ENCODE peak calls at places on chromosomes 6 and 20, in seven cellular contexts. C, G, O, X, Y, N and Q are unnamed samples.

GRCh38 chr6:33197431-33198048 is 2.9 kb downstream of the RXRB start:
- DNase-seq in C (peak; percentile 36), G (no peak), O (peak; percentile 56), X (no peak), Y (peak; percentile 67), N (no peak), Q (peak; percentile 35)

GRCh38 chr6:30821862-30822784 is 62.2 kb upstream of the DDR1 start:
- DNase-seq in C (no peak), G (peak; percentile 58), O (no peak), X (no peak), Y (peak; percentile 44), N (no peak), Q (no peak)

GRCh38 chr20:47181056-47181862 is 175.2 kb downstream of the ZMYND8 start:
- DNase-seq in C (peak; percentile 17), G (no peak), O (peak; percentile 83), X (no peak), Y (peak; percentile 92), N (no peak), Q (no peak)

GRCh38 chr6:169589699-169590257 is 112.1 kb downstream of the WDR27 start:
- DNase-seq in C (no peak), G (no peak), O (no peak), X (no peak), Y (no peak), N (no peak), Q (no peak)

GRCh38 chr20:46206025-46206424 is 87.9 kb downstream of the CD40 start:
- DNase-seq in C (no peak), G (peak; percentile 48), O (peak; percentile 28), X (peak; percentile 12), Y (peak; percentile 40), N (no peak), Q (peak; percentile 46)

GRCh38 chr20:40978761-40979160 is 49.9 kb upstream of the TOP1 start:
- DNase-seq in C (no peak), G (no peak), O (no peak), X (no peak), Y (no peak), N (no peak), Q (no peak)

GRCh38 chr20:44020406-44021148 is 105.9 kb downstream of the TOX2 start:
- DNase-seq in C (no peak), G (no peak), O (no peak), X (no peak), Y (no peak), N (no peak), Q (no peak)

GRCh38 chr6:26064619-26065257 is 22.5 kb upstream of the HFE start:
- DNase-seq in C (peak; percentile 10), G (no peak), O (peak; percentile 59), X (no peak), Y (no peak), N (no peak), Q (no peak)

GRCh38 chr6:9131616-9132015 is 696.3 kb upstream of the SLC35B3 start:
- DNase-seq in C (peak; percentile 43), G (no peak), O (peak; percentile 6), X (no peak), Y (no peak), N (no peak), Q (no peak)

GRCh38 chr6:144528605-144529425 is 243.7 kb downstream of the UTRN start:
- DNase-seq in C (no peak), G (no peak), O (peak; percentile 28), X (no peak), Y (no peak), N (no peak), Q (no peak)

GRCh38 chr6:78808356-78808891 is 58.9 kb upstream of the IRAK1BP1 start:
- DNase-seq in C (no peak), G (no peak), O (no peak), X (no peak), Y (no peak), N (no peak), Q (no peak)

GRCh38 chr6:78808933-78809332 is 58.4 kb upstream of the IRAK1BP1 start:
- DNase-seq in C (no peak), G (no peak), O (no peak), X (no peak), Y (no peak), N (no peak), Q (no peak)

GRCh38 chr6:78810698-78811097 is 56.7 kb upstream of the IRAK1BP1 start:
- DNase-seq in C (peak; percentile 95), G (no peak), O (peak; percentile 31), X (no peak), Y (no peak), N (no peak), Q (no peak)

GRCh38 chr6:78810146-78810545 is 57.2 kb upstream of the IRAK1BP1 start:
- DNase-seq in C (peak; percentile 58), G (no peak), O (peak; percentile 50), X (no peak), Y (peak; percentile 8), N (no peak), Q (no peak)
- TF ChIP-seq CTCF in C (peak; percentile 56), G (no peak), O (peak; percentile 77), X (peak; percentile 43), Y (peak; percentile 32), N (no peak), Q (no peak)

GRCh38 chr6:31969712-31970603 is 2.0 kb downstream of the DXO start:
- DNase-seq in C (no peak), G (no peak), O (peak; percentile 55), X (no peak), Y (no peak), N (no peak), Q (no peak)

GRCh38 chr6:31970604-31971271 is 1.2 kb downstream of the DXO start:
- DNase-seq in C (no peak), G (no peak), O (no peak), X (no peak), Y (no peak), N (no peak), Q (no peak)

GRCh38 chr6:31972709-31973350 is 892 bp upstream of the DXO start:
- DNase-seq in C (no peak), G (no peak), O (peak; percentile 51), X (no peak), Y (no peak), N (no peak), Q (no peak)

GRCh38 chr6:31971279-31971992 is 502 bp downstream of the DXO start:
- DNase-seq in C (no peak), G (no peak), O (no peak), X (no peak), Y (no peak), N (peak; percentile 40), Q (peak; percentile 15)

GRCh38 chr6:31971993-31972708 is at the start of gene DXO:
- DNase-seq in C (peak; percentile 95), G (peak; percentile 95), O (peak; percentile 99), X (peak; percentile 94), Y (peak; percentile 95), N (peak; percentile 95), Q (peak; percentile 96)
- TF ChIP-seq POLR2A in C (peak; percentile 48), G (peak; percentile 35), O (peak; percentile 71), X (peak; percentile 83), Y (no peak), N (peak; percentile 66), Q (peak; percentile 60)

GRCh38 chr6:158557927-158558326 is 2.0 kb upstream of the TMEM181 start:
- DNase-seq in C (peak; percentile 22), G (no peak), O (no peak), X (no peak), Y (no peak), N (no peak), Q (no peak)
- H3K4me3 ChIP-seq in C (no peak overlapping the region), G (no peak overlapping the region), O (no peak overlapping the region), X (no peak overlapping the region), Y (no peak overlapping the region), N (no peak overlapping the region), Q (no peak overlapping the region)

GRCh38 chr20:32761831-32762753 is at the start of gene DNMT3B:
- DNase-seq in C (peak; percentile 69), G (peak; percentile 64), O (peak; percentile 73), X (no peak), Y (peak; percentile 85), N (peak; percentile 78), Q (peak; percentile 79)
- TF ChIP-seq CTCF in C (no peak), G (peak; percentile 7), O (peak; percentile 46), X (no peak), Y (peak; percentile 53), N (peak; percentile 31), Q (no peak)

GRCh38 chr6:43228951-43229802 is at the start of gene DNPH1:
- DNase-seq in C (peak; percentile 66), G (peak; percentile 67), O (peak; percentile 48), X (no peak), Y (peak; percentile 53), N (peak; percentile 83), Q (peak; percentile 89)
- TF ChIP-seq POLR2A in C (peak; percentile 34), G (no peak), O (no peak), X (peak; percentile 92), Y (peak; percentile 61), N (peak; percentile 45), Q (no peak)

GRCh38 chr20:37295595-37295994 is 6.1 kb downstream of the MANBAL start:
- DNase-seq in C (peak; percentile 30), G (no peak), O (no peak), X (no peak), Y (peak; percentile 25), N (no peak), Q (no peak)
- H3K4me3 ChIP-seq in C (no peak overlapping the region), G (no peak overlapping the region), O (no peak overlapping the region), X (no peak overlapping the region), Y (no peak overlapping the region), N (no peak overlapping the region), Q (no peak overlapping the region)

GRCh38 chr6:75579951-75580350 is 21.7 kb upstream of the SENP6 start:
- DNase-seq in C (no peak), G (no peak), O (no peak), X (no peak), Y (no peak), N (no peak), Q (no peak)
- TF ChIP-seq CTCF in C (no peak), G (no peak), O (no peak), X (no peak), Y (no peak), N (no peak), Q (no peak)

GRCh38 chr6:69796627-69797390 is at the start of gene LMBRD1:
- DNase-seq in C (peak; percentile 96), G (peak; percentile 99), O (peak; percentile 94), X (peak; percentile 91), Y (peak; percentile 71), N (peak; percentile 94), Q (peak; percentile 98)
- TF ChIP-seq POLR2A in C (peak; percentile 23), G (no peak), O (peak; percentile 46), X (peak; percentile 83), Y (peak; percentile 11), N (no peak), Q (no peak)

GRCh38 chr6:4358414-4359107 is 223.2 kb upstream of the ECI2 start:
- DNase-seq in C (peak; percentile 74), G (peak; percentile 66), O (peak; percentile 100), X (no peak), Y (peak; percentile 90), N (peak; percentile 85), Q (peak; percentile 90)
- H3K4me3 ChIP-seq in C (no peak overlapping the region), G (no peak overlapping the region), O (no peak overlapping the region), X (no peak overlapping the region), Y (peak overlapping the region; percentile 15), N (no peak overlapping the region), Q (no peak overlapping the region)